ENCODE peak calls at places on chromosomes 13 and 19, in eight cellular contexts. One of them, this sample, is unnamed.

GRCh38 chr13:56299650-56300049 is 841.1 kb upstream of the PRR20A start:
- DNase-seq in hypothalamus: no peak
- DNase-seq in mesothelial cell of epicardium: no peak
- DNase-seq in mucosa of gallbladder: no peak
- DNase-seq in IMR-90: no peak
- DNase-seq in GM04504: no peak
- DNase-seq in GM12892: no peak
- DNase-seq in right atrium auricular region: no peak
- DNase-seq in this sample: no peak

GRCh38 chr13:43742911-43743310 is 43.9 kb downstream of the ENOX1 start:
- DNase-seq in hypothalamus: no peak
- DNase-seq in mesothelial cell of epicardium: no peak
- DNase-seq in mucosa of gallbladder: no peak
- DNase-seq in IMR-90: no peak
- DNase-seq in GM04504: no peak
- DNase-seq in GM12892: no peak
- DNase-seq in right atrium auricular region: no peak
- DNase-seq in this sample: no peak

GRCh38 chr19:40512473-40513344 is 45.9 kb downstream of the SPTBN4 start:
- DNase-seq in hypothalamus: no peak
- DNase-seq in mesothelial cell of epicardium: peak; percentile 48
- DNase-seq in mucosa of gallbladder: no peak
- DNase-seq in IMR-90: peak; percentile 11
- DNase-seq in GM04504: no peak
- DNase-seq in GM12892: no peak
- DNase-seq in right atrium auricular region: no peak
- DNase-seq in this sample: peak; percentile 32

GRCh38 chr19:289651-290538 is 1.3 kb downstream of the PLPP2 start:
- DNase-seq in hypothalamus: no peak
- DNase-seq in mesothelial cell of epicardium: no peak
- DNase-seq in mucosa of gallbladder: peak; percentile 82
- DNase-seq in IMR-90: peak; percentile 25
- DNase-seq in GM04504: no peak
- DNase-seq in GM12892: no peak
- DNase-seq in right atrium auricular region: no peak
- DNase-seq in this sample: peak; percentile 70

GRCh38 chr19:52307275-52307674 is 10.3 kb downstream of the ZNF480 start:
- DNase-seq in hypothalamus: no peak
- DNase-seq in mesothelial cell of epicardium: no peak
- DNase-seq in mucosa of gallbladder: no peak
- DNase-seq in IMR-90: peak; percentile 19
- DNase-seq in GM04504: no peak
- DNase-seq in GM12892: no peak
- DNase-seq in right atrium auricular region: no peak
- DNase-seq in this sample: no peak

GRCh38 chr13:32419862-32420261 is 8.1 kb downstream of the N4BP2L1 start:
- DNase-seq in hypothalamus: no peak
- DNase-seq in mesothelial cell of epicardium: no peak
- DNase-seq in mucosa of gallbladder: no peak
- DNase-seq in IMR-90: no peak
- DNase-seq in GM04504: no peak
- DNase-seq in GM12892: no peak
- DNase-seq in right atrium auricular region: no peak
- DNase-seq in this sample: no peak

GRCh38 chr13:98446234-98446621 is 130.7 kb downstream of the STK24 start:
- DNase-seq in hypothalamus: no peak
- DNase-seq in mesothelial cell of epicardium: no peak
- DNase-seq in mucosa of gallbladder: no peak
- DNase-seq in IMR-90: no peak
- DNase-seq in GM04504: no peak
- DNase-seq in GM12892: no peak
- DNase-seq in right atrium auricular region: no peak
- DNase-seq in this sample: no peak

GRCh38 chr13:24178847-24179845 is 18.6 kb downstream of the SPATA13 start:
- DNase-seq in hypothalamus: no peak
- DNase-seq in mesothelial cell of epicardium: no peak
- DNase-seq in mucosa of gallbladder: no peak
- DNase-seq in IMR-90: peak; percentile 75
- DNase-seq in GM04504: no peak
- DNase-seq in GM12892: no peak
- DNase-seq in right atrium auricular region: no peak
- DNase-seq in this sample: no peak

GRCh38 chr19:4097501-4097900 is 26.4 kb downstream of the MAP2K2 start:
- DNase-seq in hypothalamus: no peak
- DNase-seq in mesothelial cell of epicardium: no peak
- DNase-seq in mucosa of gallbladder: no peak
- DNase-seq in IMR-90: no peak
- DNase-seq in GM04504: no peak
- DNase-seq in GM12892: no peak
- DNase-seq in right atrium auricular region: peak; percentile 62
- DNase-seq in this sample: no peak

GRCh38 chr13:30978981-30979956 is 46.8 kb downstream of the TEX26 start:
- DNase-seq in hypothalamus: no peak
- DNase-seq in mesothelial cell of epicardium: no peak
- DNase-seq in mucosa of gallbladder: no peak
- DNase-seq in IMR-90: no peak
- DNase-seq in GM04504: no peak
- DNase-seq in GM12892: no peak
- DNase-seq in right atrium auricular region: no peak
- DNase-seq in this sample: peak; percentile 4

This sample was measured in thyroid gland.